ENCODE peak calls at places on chromosomes 4 and X, in eight cellular contexts. E, D, X, Y, S, R, Q and Z are unnamed samples.

GRCh38 chr4:37441231-37442061 is 196.9 kb downstream of the NWD2 start:
- DNase-seq in E (no peak), D (no peak), X (no peak), Y (no peak), S (no peak), R (no peak), Q (no peak), Z (no peak)

GRCh38 chr4:140256335-140256734 is 102.4 kb upstream of the MAML3 start:
- DNase-seq in E (no peak), D (no peak), X (no peak), Y (no peak), S (no peak), R (no peak), Q (no peak), Z (no peak)

GRCh38 chrX:24965400-24965799 is 50.4 kb downstream of the ARX start:
- DNase-seq in E (no peak), D (no peak), X (no peak), Y (no peak), S (no peak), R (no peak), Q (no peak), Z (no peak)

GRCh38 chrX:38438321-38438720 is 85.9 kb downstream of the OTC start:
- DNase-seq in E (no peak), D (no peak), X (no peak), Y (no peak), S (no peak), R (peak), Q (no peak), Z (no peak)

GRCh38 chr4:187175197-187175596 is 451.5 kb upstream of the FAT1 start:
- DNase-seq in E (no peak), D (no peak), X (no peak), Y (no peak), S (no peak), R (no peak), Q (no peak), Z (no peak)

GRCh38 chrX:117010243-117010642 is 547.5 kb upstream of the CT83 start:
- DNase-seq in E (no peak), D (no peak), X (no peak), Y (no peak), S (no peak), R (no peak), Q (no peak), Z (no peak)

GRCh38 chrX:116204947-116205346 is 34.4 kb downstream of the AGTR2 start:
- DNase-seq in E (no peak), D (no peak), X (no peak), Y (peak), S (no peak), R (no peak), Q (no peak), Z (no peak)

GRCh38 chr4:140567722-140568121 is 1.0 kb downstream of the UCP1 start:
- DNase-seq in E (no peak), D (no peak), X (no peak), Y (peak), S (no peak), R (peak), Q (peak), Z (no peak)

GRCh38 chrX:13427441-13428054 is 107.7 kb upstream of the ATXN3L start:
- DNase-seq in E (no peak), D (no peak), X (no peak), Y (no peak), S (no peak), R (no peak), Q (no peak), Z (no peak)

GRCh38 chr4:153465583-153465921 is 608 bp upstream of the TMEM131L start:
- DNase-seq in E (no peak), D (no peak), X (peak), Y (peak), S (peak), R (peak), Q (peak), Z (no peak)

GRCh38 chr4:186723207-186724047 is at the start of gene FAT1:
- DNase-seq in E (no peak), D (no peak), X (peak), Y (peak), S (peak), R (peak), Q (peak), Z (no peak)